ENCODE peak calls at places on chromosomes 2 and 18, in nine cellular contexts. U, P, O, I, B, J, Q, K and F are unnamed samples. For H3K4me1, the result is how much of the 10 kb centered on the place peaks cover.

GRCh38 chr18:32378705-32379104 is 92.0 kb downstream of the GAREM1 start:
- DNase-seq in U (peak), P (no peak), O (peak), I (peak), B (no peak), J (no peak), Q (peak), K (no peak), F (no peak)

GRCh38 chr2:65604246-65604645 is 171.8 kb upstream of the SPRED2 start:
- DNase-seq in U (peak), P (no peak), O (peak), I (peak), B (no peak), J (no peak), Q (peak), K (no peak), F (no peak)

GRCh38 chr18:47191956-47192355 is 15.8 kb upstream of the IER3IP1 start:
- DNase-seq in U (peak), P (no peak), O (peak), I (no peak), B (no peak), J (no peak), Q (peak), K (no peak), F (no peak)

GRCh38 chr18:31950620-31951019 is 7.7 kb upstream of the TRAPPC8 start:
- DNase-seq in U (no peak), P (no peak), O (no peak), I (no peak), B (no peak), J (no peak), Q (no peak), K (no peak), F (no peak)

GRCh38 chr2:232534940-232535735 is 4.4 kb upstream of the CHRNG start:
- DNase-seq in U (no peak), P (no peak), O (no peak), I (no peak), B (peak), J (no peak), Q (no peak), K (no peak), F (no peak)

GRCh38 chr2:233124449-233125080 is 64.4 kb downstream of the INPP5D start:
- DNase-seq in U (no peak), P (peak), O (no peak), I (no peak), B (peak), J (no peak), Q (no peak), K (no peak), F (no peak)

GRCh38 chr18:55248497-55248896 is 289.2 kb upstream of the CCDC68 start:
- DNase-seq in U (no peak), P (no peak), O (no peak), I (no peak), B (no peak), J (no peak), Q (no peak), K (no peak), F (no peak)

GRCh38 chr2:100257939-100258338 is 64.4 kb downstream of the LONRF2 start:
- DNase-seq in U (peak), P (no peak), O (no peak), I (peak), B (no peak), J (no peak), Q (no peak), K (peak), F (no peak)

GRCh38 chr2:20989404-20989803 is 54.5 kb downstream of the APOB start:
- DNase-seq in U (no peak), P (no peak), O (no peak), I (no peak), B (no peak), J (no peak), Q (no peak), K (no peak), F (no peak)
- H3K4me1 ChIP-seq in U (under half), P (under half), O (under half), I (under half), B (half or more), J (under half), Q (under half), K (under half), F (under half)

DNA sequence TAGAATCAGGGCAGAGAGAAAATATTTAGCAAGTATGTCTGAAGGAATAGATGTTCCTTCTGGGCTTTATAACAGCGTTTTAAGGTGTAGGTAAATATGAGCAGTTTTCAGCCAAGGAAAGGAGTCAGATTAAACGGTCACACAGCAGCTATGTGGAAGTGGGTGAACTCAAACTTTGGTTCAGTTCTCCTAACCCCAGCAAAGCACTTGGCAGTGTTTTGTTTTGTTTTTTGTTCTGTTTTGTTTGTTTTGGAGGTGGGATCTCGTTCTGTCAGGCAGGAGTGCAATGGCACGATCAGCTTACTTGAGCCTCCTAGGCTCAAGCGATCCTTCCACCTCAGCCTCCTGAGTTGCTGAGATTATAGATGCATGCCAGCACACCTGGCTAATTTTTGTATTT is 24.6 kb downstream of the TANC1 start:
- DNase-seq in U (no peak), P (no peak), O (no peak), I (no peak), B (no peak), J (no peak), Q (no peak), K (no peak), F (no peak)
- H3K4me1 ChIP-seq in U (under half), P (half or more), O (half or more), I (under half), B (under half), J (under half), Q (under half), K (under half), F (under half)

GRCh38 chr2:42902939-42903709 is 110.7 kb upstream of the HAAO start:
- DNase-seq in U (peak), P (no peak), O (no peak), I (no peak), B (no peak), J (no peak), Q (no peak), K (no peak), F (no peak)

GRCh38 chr2:42903821-42904575 is 111.6 kb upstream of the HAAO start:
- DNase-seq in U (no peak), P (no peak), O (no peak), I (no peak), B (no peak), J (no peak), Q (no peak), K (no peak), F (no peak)

GRCh38 chr2:42906115-42906556 is 113.8 kb upstream of the HAAO start:
- DNase-seq in U (no peak), P (no peak), O (no peak), I (no peak), B (no peak), J (no peak), Q (no peak), K (no peak), F (no peak)

GRCh38 chr2:42905341-42906114 is 113.1 kb upstream of the HAAO start:
- DNase-seq in U (peak), P (no peak), O (no peak), I (peak), B (no peak), J (no peak), Q (peak), K (no peak), F (peak)

GRCh38 chr2:42904576-42904876 is 112.1 kb upstream of the HAAO start:
- DNase-seq in U (no peak), P (no peak), O (no peak), I (no peak), B (no peak), J (no peak), Q (no peak), K (no peak), F (no peak)
- H3K4me1 ChIP-seq in U (under half), P (half or more), O (under half), I (under half), B (half or more), J (under half), Q (under half), K (half or more), F (under half)

DNA sequence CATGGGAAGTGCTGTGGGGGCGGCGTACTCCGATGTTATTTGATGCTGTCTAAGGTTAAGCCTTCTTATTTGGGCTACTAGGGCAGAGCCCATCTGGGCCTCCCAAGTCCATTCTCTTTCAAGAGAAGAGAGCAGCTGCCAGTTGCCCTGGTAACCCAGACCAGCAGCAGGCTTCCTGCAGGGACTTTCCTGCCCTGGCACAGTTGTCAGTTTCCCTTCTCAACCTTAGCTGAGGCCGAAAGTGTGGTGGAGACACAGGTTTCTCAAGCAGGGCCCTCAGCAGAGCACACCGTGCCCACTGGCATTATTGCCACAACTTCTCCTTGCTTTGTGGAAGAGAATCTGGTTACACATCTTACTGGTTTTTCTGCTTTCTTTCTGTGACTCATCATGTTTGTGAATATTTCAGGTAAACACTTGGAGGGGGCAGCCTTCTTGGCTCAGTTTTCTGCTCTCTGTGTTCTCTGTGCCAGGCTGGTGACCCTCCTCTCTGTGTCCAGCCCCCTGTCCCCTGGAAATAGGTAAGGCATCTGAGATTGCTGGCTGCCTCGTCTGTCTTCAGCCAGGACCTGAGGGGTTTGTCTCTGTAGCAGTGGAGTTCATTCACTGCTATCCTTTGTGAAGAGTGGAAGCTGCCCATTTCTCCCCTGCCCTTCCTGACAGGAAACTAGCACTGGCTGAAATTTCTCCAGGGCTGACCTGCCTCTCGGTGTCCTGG is 111.0 kb downstream of the B3GNT2 start:
- DNase-seq in U (no peak), P (no peak), O (no peak), I (peak), B (no peak), J (no peak), Q (peak), K (no peak), F (no peak)
- H3K4me1 ChIP-seq in U (under half), P (half or more), O (under half), I (under half), B (under half), J (half or more), Q (under half), K (under half), F (under half)

GRCh38 chr18:3247243-3248061 is at the start of gene MYL12A:
- DNase-seq in U (peak), P (peak), O (peak), I (peak), B (peak), J (peak), Q (peak), K (peak), F (peak)

GRCh38 chr18:3248062-3248669 is 565 bp downstream of the MYL12A start:
- DNase-seq in U (peak), P (no peak), O (no peak), I (peak), B (no peak), J (no peak), Q (peak), K (no peak), F (peak)

GRCh38 chr18:3246636-3247242 is 862 bp upstream of the MYL12A start:
- DNase-seq in U (peak), P (no peak), O (no peak), I (no peak), B (peak), J (peak), Q (peak), K (no peak), F (peak)

GRCh38 chr18:3250237-3251107 is 2.9 kb downstream of the MYL12A start:
- DNase-seq in U (peak), P (no peak), O (no peak), I (peak), B (no peak), J (no peak), Q (peak), K (no peak), F (no peak)

GRCh38 chr18:3248670-3249359 is 1.2 kb downstream of the MYL12A start:
- DNase-seq in U (peak), P (no peak), O (peak), I (peak), B (no peak), J (no peak), Q (peak), K (no peak), F (no peak)
- H3K4me1 ChIP-seq in U (under half), P (half or more), O (under half), I (under half), B (under half), J (under half), Q (under half), K (half or more), F (half or more)

GRCh38 chr2:84986018-84986417 is 15.1 kb downstream of the KCMF1 start:
- DNase-seq in U (peak), P (no peak), O (no peak), I (peak), B (no peak), J (no peak), Q (no peak), K (no peak), F (no peak)

GRCh38 chr2:84991404-84992151 is 20.6 kb downstream of the KCMF1 start:
- DNase-seq in U (peak), P (no peak), O (peak), I (peak), B (no peak), J (no peak), Q (peak), K (peak), F (no peak)

GRCh38 chr2:84989422-84989821 is 18.5 kb downstream of the KCMF1 start:
- DNase-seq in U (peak), P (no peak), O (no peak), I (no peak), B (no peak), J (no peak), Q (no peak), K (no peak), F (no peak)
- H3K4me1 ChIP-seq in U (half or more), P (half or more), O (under half), I (under half), B (under half), J (under half), Q (under half), K (half or more), F (half or more)

GRCh38 chr2:113896791-113897190 is 6.9 kb downstream of the ACTR3 start:
- DNase-seq in U (peak), P (no peak), O (no peak), I (no peak), B (no peak), J (no peak), Q (peak), K (no peak), F (no peak)
- H3K4me1 ChIP-seq in U (half or more), P (half or more), O (half or more), I (under half), B (half or more), J (under half), Q (under half), K (under half), F (half or more)

DNA sequence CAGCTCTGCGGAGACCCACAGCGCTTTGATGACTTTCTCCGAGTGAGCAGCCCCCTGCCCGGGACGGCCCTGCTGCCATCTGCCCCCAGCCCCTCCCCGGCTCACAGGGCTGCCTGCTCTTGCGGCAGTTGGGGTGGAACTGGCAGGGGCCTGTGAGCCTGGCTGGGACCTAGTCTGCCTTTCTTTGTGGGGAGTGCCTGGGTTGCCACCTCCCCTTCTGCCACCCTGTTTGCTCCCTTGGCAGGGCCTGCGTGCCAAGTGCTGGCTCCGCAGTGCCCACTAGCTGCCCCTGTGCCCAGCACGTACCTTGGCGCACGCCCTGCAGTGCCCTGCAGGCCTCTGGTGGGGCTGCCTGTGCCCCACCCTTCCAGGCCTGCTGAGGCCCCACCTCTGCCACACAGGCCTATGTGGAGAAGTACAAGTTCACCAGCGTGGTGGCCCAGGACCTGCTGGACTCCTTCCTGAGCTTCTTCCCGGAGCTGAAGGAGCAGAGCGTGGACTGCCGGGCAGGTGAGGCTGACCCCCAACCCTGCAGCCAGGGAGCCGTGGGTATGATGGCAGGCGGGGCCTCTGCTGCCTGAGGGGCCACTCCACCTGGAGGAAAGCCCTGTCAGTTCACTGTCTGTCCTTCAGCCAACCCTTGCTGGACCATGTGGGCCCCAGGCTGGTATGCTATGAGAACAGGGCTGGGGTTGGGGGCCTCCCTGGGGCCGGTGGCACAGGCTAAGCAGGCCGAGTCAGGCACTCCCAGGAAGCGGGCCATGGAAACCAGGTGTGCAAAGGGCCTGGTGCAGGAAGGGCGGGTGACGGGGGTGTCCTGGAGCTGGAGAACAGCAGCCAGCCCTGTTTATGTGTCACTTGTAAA is 7.0 kb downstream of the RNPEPL1 start:
- DNase-seq in U (no peak), P (no peak), O (no peak), I (no peak), B (no peak), J (no peak), Q (no peak), K (no peak), F (no peak)
- H3K4me1 ChIP-seq in U (under half), P (half or more), O (under half), I (under half), B (under half), J (under half), Q (under half), K (under half), F (under half)

DNA sequence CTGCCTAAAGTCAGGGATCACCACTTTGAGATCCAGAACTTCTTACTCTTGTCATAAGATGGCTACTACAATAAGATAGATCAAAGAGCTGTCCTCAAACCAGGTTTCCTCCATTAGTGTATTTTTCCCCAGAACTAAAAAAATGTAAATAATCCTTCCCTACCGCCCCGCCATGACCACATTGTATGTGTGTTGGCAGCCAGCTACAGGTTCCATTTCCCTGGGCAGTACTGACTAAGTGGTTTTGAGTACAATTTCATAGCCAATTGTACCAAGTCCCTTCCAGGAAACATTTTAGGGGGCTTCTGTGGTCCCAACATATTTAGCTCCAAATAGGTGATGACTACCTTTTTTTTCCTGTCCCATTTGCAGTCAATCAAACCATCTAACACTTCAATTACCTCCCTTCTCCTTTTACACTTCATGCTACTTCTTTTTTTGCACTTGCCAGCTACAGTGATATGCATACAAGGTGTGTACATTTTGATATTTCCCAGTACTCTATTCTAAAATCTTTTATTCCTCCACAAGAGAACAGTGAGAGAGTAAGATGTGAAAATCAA is 4.0 kb downstream of the PUM2 start:
- DNase-seq in U (peak), P (no peak), O (no peak), I (peak), B (no peak), J (no peak), Q (no peak), K (no peak), F (no peak)
- H3K4me1 ChIP-seq in U (under half), P (half or more), O (half or more), I (under half), B (under half), J (under half), Q (under half), K (under half), F (under half)

GRCh38 chr2:8527031-8527430 is 154.8 kb upstream of the ID2 start:
- DNase-seq in U (no peak), P (no peak), O (no peak), I (no peak), B (no peak), J (no peak), Q (no peak), K (no peak), F (peak)
- H3K4me1 ChIP-seq in U (under half), P (under half), O (under half), I (under half), B (under half), J (under half), Q (under half), K (under half), F (under half)